ENCODE peak calls at places on chromosome 22, in four cellular contexts. V is fibroblast of lung, L is GM23338, C is SK-N-MC. R is an unnamed sample.

GRCh38 chr22:39474351-39474991 is 17.7 kb downstream of the MGAT3 start:
- DNase-seq in C (no peak), L (peak), V (no peak), R (peak)

GRCh38 chr22:49373289-49373666 is 454.4 kb downstream of the BRD1 start:
- DNase-seq in C (no peak), V (no peak), L (no peak), R (no peak)

GRCh38 chr22:28141614-28142013 is 222.6 kb upstream of the PITPNB start:
- DNase-seq in V (peak), L (no peak), C (no peak), R (no peak)

GRCh38 chr22:46443850-46444389 is 93.5 kb downstream of the CELSR1 start:
- DNase-seq in C (no peak), V (no peak), L (peak), R (no peak)

GRCh38 chr22:49937758-49938564 is 19.5 kb downstream of the CRELD2 start:
- DNase-seq in L (no peak), V (no peak), C (no peak), R (no peak)

GRCh38 chr22:49792107-49792506 is 35.6 kb downstream of the BRD1 start:
- DNase-seq in C (no peak), V (no peak), L (no peak), R (no peak)

GRCh38 chr22:34943830-34944229 is 122.1 kb upstream of the ISX start:
- DNase-seq in V (no peak), L (peak), C (no peak), R (peak)

GRCh38 chr22:40206561-40206960 is 28.8 kb downstream of the TNRC6B start:
- DNase-seq in V (no peak), L (no peak), C (no peak), R (no peak)

GRCh38 chr22:35288116-35288515 is 11.6 kb upstream of the TOM1 start:
- DNase-seq in C (no peak), V (no peak), L (no peak), R (no peak)

GRCh38 chr22:39643311-39644083 is 72.9 kb downstream of the CACNA1I start:
- DNase-seq in V (peak), C (no peak), L (no peak), R (no peak)

GRCh38 chr22:30474683-30475424 is 3.0 kb upstream of the SEC14L3 start:
- DNase-seq in V (no peak), L (peak), C (no peak), R (peak)

GRCh38 chr22:40157546-40157945 is 20.2 kb upstream of the TNRC6B start:
- DNase-seq in V (no peak), L (no peak), C (no peak), R (peak)

GRCh38 chr22:49770454-49771265 is 57.0 kb downstream of the BRD1 start:
- DNase-seq in V (no peak), C (no peak), L (no peak), R (no peak)

GRCh38 chr22:47801541-47802245 is 1039.2 kb downstream of the TBC1D22A start:
- DNase-seq in V (no peak), C (no peak), L (no peak), R (no peak)

GRCh38 chr22:31241936-31242335 is 29.8 kb downstream of the LIMK2 start:
- DNase-seq in L (no peak), V (peak), C (no peak), R (peak)

GRCh38 chr22:39470462-39471335 is 13.9 kb downstream of the MGAT3 start:
- DNase-seq in C (no peak), V (no peak), L (no peak), R (peak)

GRCh38 chr22:39206491-39206890 is 38.3 kb downstream of the PDGFB start:
- DNase-seq in L (no peak), C (no peak), V (no peak), R (no peak)

GRCh38 chr22:45430871-45431270 is 17.4 kb downstream of the RIBC2 start:
- DNase-seq in V (no peak), L (no peak), C (no peak), R (no peak)

GRCh38 chr22:50606126-50606525 is 5.5 kb downstream of the MAPK8IP2 start:
- DNase-seq in V (no peak), L (no peak), C (no peak), R (no peak)

GRCh38 chr22:36546932-36547331 is 18.0 kb upstream of the EIF3D start:
- DNase-seq in L (no peak), V (peak), C (no peak), R (no peak)
- H3K27ac ChIP-seq in L (no peak), V (no peak), C (no peak), R (no peak)

DNA sequence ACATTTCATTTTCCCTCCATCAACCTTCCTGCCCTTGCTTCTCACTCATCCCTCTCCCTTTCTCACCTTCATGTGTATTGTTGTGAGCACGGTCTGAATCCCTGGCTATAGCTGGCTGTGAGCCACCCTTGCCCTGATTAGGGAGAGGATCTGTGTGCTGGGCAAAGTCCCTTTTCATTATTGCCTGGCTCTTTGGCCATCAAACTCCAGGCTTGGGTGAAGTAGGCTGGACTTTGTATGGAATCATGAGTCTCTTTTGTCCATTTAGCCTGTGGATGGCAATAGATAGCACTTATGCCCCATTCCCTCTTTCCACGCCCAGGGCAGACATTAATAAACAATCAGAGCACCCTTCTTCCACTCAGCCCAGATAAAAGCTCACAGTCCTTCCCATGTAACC is 6.7 kb downstream of the MYO18B start:
- DNase-seq in C (no peak), L (no peak), V (no peak), R (peak)
- H3K4me3 ChIP-seq in C (no peak), L (no peak), V (no peak), R (no peak)

DNA sequence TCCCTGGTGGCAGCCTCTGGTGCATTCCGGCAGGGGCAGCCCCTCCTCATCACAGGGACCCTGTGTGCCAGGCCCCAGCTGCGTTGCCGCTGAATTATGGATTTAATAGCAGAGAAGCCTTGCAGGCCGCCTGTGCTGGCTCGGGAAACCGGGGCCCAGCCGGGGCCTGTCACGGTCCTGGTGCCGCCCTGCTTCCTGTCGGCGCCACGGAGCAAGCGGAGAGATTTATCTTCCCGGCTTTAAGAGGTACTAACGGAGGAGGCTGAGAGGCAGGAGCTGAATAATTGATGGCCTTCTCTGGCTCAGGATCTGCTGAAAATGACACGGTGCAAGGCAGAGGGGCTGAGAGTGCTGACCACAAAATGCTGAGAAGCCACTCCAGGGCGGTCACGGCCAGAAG is 54.0 kb upstream of the CCDC188 start:
- DNase-seq in V (no peak), C (no peak), L (no peak), R (no peak)
- H3K27ac ChIP-seq in V (no peak), C (peak), L (no peak), R (peak)

GRCh38 chr22:16717699-16718558 is 107.3 kb downstream of the XKR3 start:
- DNase-seq in V (no peak), C (no peak), L (peak), R (no peak)

DNA sequence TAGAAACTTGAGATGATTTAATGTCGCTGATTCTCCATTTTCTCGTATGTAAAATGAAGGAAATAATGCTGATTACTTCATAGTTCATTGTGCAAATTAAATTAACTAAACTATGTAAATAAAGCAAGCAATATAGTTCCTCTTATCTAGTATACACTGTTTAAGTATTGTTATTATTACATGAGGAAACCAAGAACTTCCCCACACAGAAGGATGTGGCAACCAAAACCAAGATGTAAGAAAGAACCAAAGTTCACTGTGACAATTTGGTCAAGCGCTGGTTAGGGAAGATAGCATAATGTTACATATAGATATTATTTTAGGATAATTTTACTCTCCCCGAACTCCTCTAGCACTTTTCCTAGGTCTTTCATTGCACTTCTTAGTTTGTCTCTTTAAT is 103.2 kb downstream of the XKR3 start:
- DNase-seq in C (no peak), L (no peak), V (no peak), R (no peak)
- H3K4me3 ChIP-seq in C (no peak), L (no peak), V (no peak), R (no peak)

GRCh38 chr22:41222846-41223507 is 17.8 kb downstream of the CHADL start:
- DNase-seq in V (no peak), C (no peak), L (no peak), R (no peak)
- H3K27ac ChIP-seq in V (no peak), C (no peak), L (no peak), R (no peak)

GRCh38 chr22:32919629-32920028 is 118.1 kb downstream of the TIMP3 start:
- DNase-seq in L (no peak), V (no peak), C (no peak), R (no peak)
- H3K4me3 ChIP-seq in L (no peak), V (no peak), C (no peak), R (no peak)

GRCh38 chr22:44173154-44173553 is 7.6 kb upstream of the PARVG start:
- DNase-seq in C (no peak), V (no peak), L (no peak), R (no peak)
- H3K27ac ChIP-seq in C (no peak), V (no peak), L (no peak), R (no peak)

GRCh38 chr22:24498826-24499225 is 3.7 kb downstream of the UPB1 start:
- DNase-seq in C (no peak), V (no peak), L (no peak), R (no peak)
- H3K4me3 ChIP-seq in C (no peak), V (no peak), L (no peak), R (no peak)

GRCh38 chr22:17575681-17576080 is 12.4 kb downstream of the SLC25A18 start:
- DNase-seq in V (no peak), L (no peak), C (no peak), R (no peak)

GRCh38 chr22:17579535-17579981 is 16.3 kb downstream of the SLC25A18 start:
- DNase-seq in L (no peak), C (no peak), V (no peak), R (peak)

GRCh38 chr22:17575151-17575550 is 11.9 kb downstream of the SLC25A18 start:
- DNase-seq in L (no peak), V (peak), C (no peak), R (no peak)

GRCh38 chr22:17578129-17578754 is 14.9 kb downstream of the SLC25A18 start:
- DNase-seq in L (no peak), C (peak), V (peak), R (no peak)

GRCh38 chr22:17576475-17576874 is 13.2 kb downstream of the SLC25A18 start:
- DNase-seq in L (peak), C (peak), V (peak), R (no peak)
- H3K27ac ChIP-seq in L (no peak), C (peak), V (no peak), R (no peak)

R was measured in small intestine.